ENCODE peak calls at places on chromosomes 13 and 19, in ten cellular contexts. U, N, K, Y, W, J, H, S, L and B are unnamed samples.

GRCh38 chr13:67136157-67136556 is 94.0 kb downstream of the PCDH9 start:
- DNase-seq in Y (no peak), K (no peak), U (no peak), H (no peak), W (no peak), N (no peak), J (no peak), S (no peak), L (no peak), B (no peak)

GRCh38 chr19:51094696-51095279 is 12.1 kb upstream of the KLK14 start:
- DNase-seq in N (no peak), U (peak; percentile 50), Y (peak; percentile 55), W (no peak), J (no peak), L (no peak), S (no peak), H (no peak), K (no peak), B (peak; percentile 1)

GRCh38 chr13:102777716-102778115 is 4.1 kb upstream of the TEX30 start:
- DNase-seq in S (no peak), J (no peak), L (no peak), H (no peak), K (no peak), Y (no peak), U (no peak), N (no peak), W (no peak), B (no peak)

GRCh38 chr13:63433546-63434150 is 2018.0 kb upstream of the PCDH20 start:
- DNase-seq in L (no peak), K (no peak), Y (no peak), W (no peak), S (no peak), N (no peak), H (no peak), J (no peak), U (no peak), B (no peak)

GRCh38 chr13:37068962-37069361 is 9.5 kb upstream of the SUPT20H start:
- DNase-seq in J (no peak), Y (no peak), H (peak; percentile 5), N (no peak), L (no peak), U (no peak), S (no peak), W (peak; percentile 51), K (peak; percentile 6), B (peak; percentile 28)

GRCh38 chr13:107271226-107271625 is 703.3 kb upstream of the ARGLU1 start:
- DNase-seq in S (no peak), H (no peak), Y (no peak), K (no peak), L (peak; percentile 50), J (no peak), N (no peak), U (no peak), W (no peak), B (peak; percentile 95)

GRCh38 chr13:98291658-98292057 is 114.6 kb upstream of the RNF113B start:
- DNase-seq in S (no peak), N (no peak), J (no peak), Y (no peak), L (no peak), U (no peak), W (no peak), H (no peak), K (no peak), B (no peak)

GRCh38 chr19:14632286-14632685 is 42.4 kb downstream of the ADGRE3 start:
- DNase-seq in K (no peak), W (peak; percentile 28), J (no peak), U (peak; percentile 7), H (no peak), L (peak; percentile 24), Y (peak; percentile 14), S (peak; percentile 3), N (no peak), B (peak; percentile 39)

GRCh38 chr13:30463820-30464495 is 1.8 kb downstream of the HMGB1 start:
- DNase-seq in S (no peak), W (peak; percentile 31), K (peak; percentile 69), J (peak; percentile 49), U (peak; percentile 74), N (peak; percentile 70), H (no peak), L (no peak), Y (peak; percentile 89), B (peak; percentile 18)

GRCh38 chr13:99984463-99985242 is 3.1 kb downstream of the ZIC2 start:
- DNase-seq in W (no peak), N (no peak), K (no peak), Y (peak; percentile 23), U (no peak), H (no peak), L (no peak), J (no peak), S (no peak), B (no peak)

GRCh38 chr13:32316476-32316875 is 1.2 kb downstream of the BRCA2 start:
- DNase-seq in J (no peak), H (no peak), W (peak; percentile 53), N (no peak), U (no peak), L (no peak), K (no peak), S (no peak), Y (no peak), B (peak; percentile 23)

GRCh38 chr19:2049741-2050348 is 1.2 kb downstream of the MKNK2 start:
- DNase-seq in Y (peak; percentile 80), U (peak; percentile 70), K (peak; percentile 4), J (peak; percentile 38), H (no peak), W (peak; percentile 70), L (peak; percentile 50), N (peak; percentile 73), S (no peak), B (peak; percentile 80)

GRCh38 chr19:35207391-35207871 is 21.1 kb downstream of the FAM187B start:
- DNase-seq in U (peak; percentile 7), S (no peak), J (peak; percentile 51), Y (peak; percentile 48), N (peak; percentile 56), K (no peak), W (no peak), H (no peak), L (no peak), B (no peak)

GRCh38 chr13:49220856-49221614 is 897 bp downstream of the MLNR start:
- DNase-seq in N (no peak), S (no peak), J (no peak), Y (peak; percentile 46), U (peak; percentile 18), L (no peak), K (no peak), H (no peak), W (no peak), B (no peak)

GRCh38 chr19:11246941-11247340 is 7.5 kb downstream of the ANGPTL8 start:
- DNase-seq in K (no peak), W (no peak), S (no peak), N (no peak), U (no peak), H (no peak), L (no peak), Y (no peak), J (no peak), B (no peak)

GRCh38 chr13:45292176-45292575 is 48.8 kb downstream of the TPT1 start:
- DNase-seq in N (no peak), J (no peak), L (no peak), K (no peak), H (no peak), S (no peak), U (no peak), W (no peak), Y (no peak), B (no peak)

GRCh38 chr13:93235258-93236015 is 8.8 kb downstream of the GPC6 start:
- DNase-seq in S (no peak), N (no peak), W (no peak), Y (no peak), K (no peak), J (no peak), L (no peak), U (no peak), H (peak; percentile 63), B (no peak)

GRCh38 chr19:58439576-58440554 is at the start of gene ZNF132:
- DNase-seq in N (peak; percentile 96), S (peak; percentile 98), J (peak; percentile 92), K (peak; percentile 99), W (no peak), U (peak; percentile 91), H (peak; percentile 100), Y (peak; percentile 97), L (no peak), B (no peak)

GRCh38 chr19:4583961-4584669 is 24.6 kb upstream of the SEMA6B start:
- DNase-seq in K (no peak), N (no peak), H (no peak), S (no peak), U (peak; percentile 59), L (no peak), W (no peak), J (no peak), Y (peak; percentile 34), B (no peak)

GRCh38 chr19:16588089-16588823 is 16.0 kb upstream of the SLC35E1 start:
- DNase-seq in K (no peak), U (peak; percentile 77), H (no peak), Y (peak; percentile 86), S (no peak), L (peak; percentile 93), J (peak; percentile 61), N (peak; percentile 78), W (peak; percentile 61), B (peak; percentile 90)

GRCh38 chr19:18478545-18479311 is 40.8 kb upstream of the ISYNA1 start:
- DNase-seq in J (no peak), L (peak; percentile 77), N (no peak), Y (peak; percentile 92), W (peak; percentile 96), H (peak; percentile 56), K (no peak), S (peak; percentile 40), U (peak; percentile 86), B (peak; percentile 93)

GRCh38 chr13:29924482-29924884 is 74.1 kb upstream of the UBL3 start:
- DNase-seq in K (no peak), N (no peak), Y (no peak), U (no peak), L (peak; percentile 33), J (no peak), H (no peak), W (no peak), S (no peak), B (no peak)

GRCh38 chr19:3098141-3098514 is 4.0 kb downstream of the GNA11 start:
- DNase-seq in W (no peak), L (no peak), K (no peak), J (no peak), U (no peak), S (no peak), H (no peak), N (no peak), Y (no peak), B (no peak)

GRCh38 chr19:8389891-8390616 is at the start of gene RAB11B:
- DNase-seq in W (peak; percentile 99), U (peak; percentile 97), H (peak; percentile 100), Y (peak; percentile 100), S (peak; percentile 97), N (peak; percentile 99), L (peak; percentile 99), K (peak; percentile 100), J (peak; percentile 97), B (peak; percentile 100)

GRCh38 chr19:41564515-41565383 is 11.2 kb upstream of the CEACAM21 start:
- DNase-seq in K (no peak), U (peak; percentile 36), J (no peak), L (no peak), H (no peak), Y (no peak), N (no peak), W (no peak), S (no peak), B (no peak)

GRCh38 chr19:10362259-10362658 is 18.1 kb downstream of the TYK2 start:
- DNase-seq in N (no peak), W (no peak), H (no peak), K (no peak), U (no peak), Y (no peak), S (no peak), J (no peak), L (no peak), B (no peak)

GRCh38 chr19:17863520-17864182 is 3.9 kb downstream of the RPL18A start:
- DNase-seq in J (no peak), U (no peak), W (no peak), K (no peak), H (no peak), N (no peak), L (no peak), Y (no peak), S (no peak), B (no peak)

GRCh38 chr13:38735655-38736440 is 49.0 kb downstream of the FREM2 start:
- DNase-seq in N (no peak), J (no peak), H (no peak), W (no peak), Y (no peak), L (no peak), U (no peak), S (no peak), K (peak; percentile 17), B (no peak)